ENCODE peak calls at places on chromosome 7, in five cellular contexts. O is SK-N-SH, Q is H1, E is tibial nerve, N is A549. J is an unnamed sample. For H3K9me3, the result is how much of the 10 kb centered on the place peaks cover.

GRCh38 chr7:84219310-84219709 is 24.7 kb upstream of the SEMA3A start:
- DNase-seq in E (no peak), O (no peak), N (peak), Q (no peak), J (no peak)

GRCh38 chr7:14734839-14735321 is 167.7 kb downstream of the DGKB start:
- DNase-seq in N (no peak), E (no peak), O (peak), Q (peak), J (no peak)

GRCh38 chr7:44396931-44397525 is 71.6 kb upstream of the CAMK2B start:
- DNase-seq in E (no peak), Q (no peak), O (no peak), N (no peak), J (no peak)

GRCh38 chr7:133916621-133917020 is 210.5 kb upstream of the LRGUK start:
- DNase-seq in E (no peak), O (no peak), Q (no peak), N (no peak), J (no peak)

GRCh38 chr7:30564243-30564892 is 30.3 kb upstream of the GARS1 start:
- DNase-seq in Q (peak), N (peak), E (peak), O (peak), J (peak)

GRCh38 chr7:51665045-51665785 is 348.6 kb upstream of the COBL start:
- DNase-seq in Q (no peak), E (no peak), N (no peak), O (no peak), J (no peak)

GRCh38 chr7:106813705-106814305 is 51.3 kb upstream of the PIK3CG start:
- DNase-seq in N (no peak), O (no peak), E (no peak), Q (no peak), J (no peak)

GRCh38 chr7:155230169-155230593 is 67.5 kb upstream of the INSIG1 start:
- DNase-seq in Q (no peak), N (peak), E (no peak), O (no peak), J (no peak)

GRCh38 chr7:54541941-54542618 is at the start of gene VSTM2A:
- DNase-seq in Q (peak), O (peak), E (no peak), N (no peak), J (no peak)

GRCh38 chr7:127392182-127392565 is 334 bp downstream of the ZNF800 start:
- DNase-seq in Q (no peak), O (peak), E (no peak), N (peak), J (peak)

GRCh38 chr7:16028103-16028502 is 341.6 kb upstream of the MEOX2 start:
- DNase-seq in N (no peak), O (no peak), E (peak), Q (no peak), J (no peak)

GRCh38 chr7:886626-887487 is 10.5 kb downstream of the GET4 start:
- DNase-seq in O (no peak), E (no peak), Q (no peak), N (no peak), J (peak)

GRCh38 chr7:89002942-89003618 is 207.5 kb upstream of the TEX47 start:
- DNase-seq in N (no peak), O (no peak), E (no peak), Q (no peak), J (no peak)

GRCh38 chr7:12770227-12770975 is 83.0 kb downstream of the ARL4A start:
- DNase-seq in E (no peak), Q (no peak), N (peak), O (no peak), J (no peak)

GRCh38 chr7:155576416-155576815 is 30.1 kb upstream of the CNPY1 start:
- DNase-seq in N (no peak), O (no peak), Q (no peak), E (no peak), J (no peak)

GRCh38 chr7:39750253-39750994 is 127.1 kb downstream of the RALA start:
- DNase-seq in O (no peak), Q (no peak), E (no peak), N (no peak), J (no peak)

GRCh38 chr7:92588561-92588960 is 1.6 kb downstream of the FAM133B start:
- DNase-seq in O (no peak), E (no peak), N (peak), Q (no peak), J (no peak)

GRCh38 chr7:13742126-13742525 is 247.3 kb downstream of the ETV1 start:
- DNase-seq in Q (no peak), N (no peak), O (no peak), E (no peak), J (no peak)

GRCh38 chr7:207418-208127 is 15.2 kb downstream of the FAM20C start:
- DNase-seq in N (no peak), Q (no peak), O (no peak), E (no peak), J (no peak)

GRCh38 chr7:887488-887820 is 11.1 kb downstream of the GET4 start:
- DNase-seq in N (no peak), O (no peak), Q (no peak), E (no peak), J (peak)

GRCh38 chr7:123966936-123967335 is 41.9 kb downstream of the SPAM1 start:
- DNase-seq in N (no peak), O (no peak), Q (no peak), E (no peak), J (no peak)

GRCh38 chr7:50657341-50657873 is 92.2 kb upstream of the DDC start:
- DNase-seq in O (no peak), N (no peak), Q (no peak), E (peak), J (no peak)

GRCh38 chr7:17530249-17530648 is 231.8 kb downstream of the AHR start:
- DNase-seq in E (no peak), O (no peak), N (no peak), Q (no peak), J (no peak)

GRCh38 chr7:148503900-148504487 is 86.6 kb upstream of the C7orf33 start:
- DNase-seq in O (peak), Q (no peak), N (peak), E (peak), J (no peak)

GRCh38 chr7:26046150-26046549 is 105.8 kb upstream of the NFE2L3 start:
- DNase-seq in E (no peak), Q (no peak), O (no peak), N (no peak), J (no peak)

GRCh38 chr7:108335264-108335918 is 120.8 kb downstream of the NRCAM start:
- DNase-seq in N (peak), Q (no peak), E (peak), O (peak), J (no peak)

GRCh38 chr7:158256091-158256816 is 331.4 kb downstream of the PTPRN2 start:
- DNase-seq in Q (no peak), N (no peak), O (no peak), E (no peak), J (peak)

GRCh38 chr7:149455175-149455950 is 5.5 kb downstream of the ZNF777 start:
- DNase-seq in O (no peak), E (no peak), Q (peak), N (no peak), J (peak)

GRCh38 chr7:96414931-96415292 is 93.0 kb upstream of the SLC25A13 start:
- DNase-seq in E (peak), N (peak), O (peak), Q (peak), J (no peak)

GRCh38 chr7:119713606-119714005 is 559.4 kb upstream of the KCND2 start:
- DNase-seq in Q (no peak), N (no peak), O (no peak), E (no peak), J (no peak)

GRCh38 chr7:130758429-130759056 is 24.5 kb upstream of the KLF14 start:
- DNase-seq in Q (no peak), N (peak), O (peak), E (no peak), J (no peak)

GRCh38 chr7:47535704-47536628 is 45.9 kb downstream of the TNS3 start:
- DNase-seq in O (peak), N (no peak), E (no peak), Q (no peak), J (no peak)

GRCh38 chr7:47535033-47535703 is 46.7 kb downstream of the TNS3 start:
- DNase-seq in O (peak), E (no peak), N (no peak), Q (no peak), J (no peak)

GRCh38 chr7:47531584-47532492 is 50.1 kb downstream of the TNS3 start:
- DNase-seq in Q (no peak), O (no peak), N (peak), E (no peak), J (no peak)

GRCh38 chr7:47536705-47537611 is 45.0 kb downstream of the TNS3 start:
- DNase-seq in E (peak), N (no peak), Q (no peak), O (peak), J (peak)

DNA sequence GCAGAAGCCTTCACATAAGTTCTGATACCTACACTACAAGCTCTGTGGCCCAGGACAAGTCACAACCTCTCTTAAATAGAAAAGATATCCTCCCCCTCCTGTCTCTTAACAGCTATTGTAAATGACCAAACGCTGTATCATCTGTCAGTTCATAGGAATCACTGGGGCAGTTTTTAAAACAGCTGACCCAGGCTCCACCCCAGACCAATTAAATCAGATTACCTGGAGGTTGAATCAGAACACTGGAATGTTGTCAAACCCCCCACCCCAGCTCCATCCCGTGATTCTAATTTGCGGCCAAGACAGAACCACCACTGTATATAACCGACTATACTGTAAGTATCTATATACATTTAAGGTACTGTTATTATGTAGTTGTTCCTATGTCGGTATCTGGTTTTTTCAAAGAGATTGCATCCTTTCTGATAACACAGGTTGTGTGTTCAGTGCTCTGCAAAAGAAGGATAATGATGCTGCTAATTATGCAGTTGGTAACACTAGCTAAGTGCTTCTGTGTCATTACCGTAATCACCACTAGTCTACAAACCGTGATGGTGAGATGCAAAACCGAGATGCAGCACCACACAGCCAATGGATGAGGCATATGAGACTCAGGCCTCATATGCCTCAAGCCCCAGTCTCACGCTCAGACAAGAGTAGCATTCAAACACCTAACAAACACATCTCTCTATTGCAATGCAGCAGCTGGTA is 47.4 kb downstream of the TNS3 start:
- DNase-seq in O (peak), N (peak), E (no peak), Q (no peak), J (no peak)
- TF ChIP-seq CTCF in O (no peak), N (no peak), E (no peak), Q (no peak), J (no peak)

GRCh38 chr7:19963695-19964094 is 190.3 kb upstream of the TMEM196 start:
- DNase-seq in Q (no peak), O (no peak), N (no peak), E (no peak), J (no peak)

GRCh38 chr7:19957664-19958063 is 184.2 kb upstream of the TMEM196 start:
- DNase-seq in E (no peak), N (peak), Q (no peak), O (no peak), J (no peak)

GRCh38 chr7:19964198-19964597 is 190.8 kb upstream of the TMEM196 start:
- DNase-seq in N (no peak), E (no peak), O (no peak), Q (no peak), J (no peak)

GRCh38 chr7:19958309-19958896 is 185.0 kb upstream of the TMEM196 start:
- DNase-seq in O (no peak), N (peak), E (no peak), Q (no peak), J (no peak)
- H3K9me3 ChIP-seq in O (under half), N (under half), E (under half), Q (under half), J (under half)

GRCh38 chr7:144641389-144642044 is 194.3 kb downstream of the TPK1 start:
- DNase-seq in Q (no peak), E (no peak), O (no peak), N (no peak), J (no peak)
- TF ChIP-seq EP300 in Q (no peak), E (no peak), O (no peak), N (no peak), J (no peak)

DNA sequence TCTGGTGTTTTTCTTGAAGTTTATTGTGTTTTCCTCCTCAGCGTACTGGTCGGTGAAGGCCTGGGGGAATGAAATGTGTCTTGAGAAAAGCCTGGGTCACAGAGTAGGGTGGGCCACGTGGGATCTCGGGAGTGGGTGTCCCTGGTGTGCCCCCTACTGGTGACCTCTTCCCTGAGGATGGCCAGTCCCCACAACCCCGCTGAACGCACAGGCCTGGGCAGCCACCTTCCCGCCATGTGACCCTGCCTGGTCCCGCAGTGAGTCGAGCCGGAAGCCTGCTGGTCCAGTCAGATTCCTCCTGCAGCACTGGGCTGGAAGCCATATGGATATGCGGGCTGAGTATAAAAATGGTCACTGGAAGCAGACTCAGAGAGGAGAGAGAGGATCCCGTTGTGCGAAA is 52.9 kb upstream of the GNA12 start:
- DNase-seq in Q (no peak), O (no peak), E (no peak), N (no peak), J (no peak)
- TF ChIP-seq CTCF in Q (peak), O (peak), E (no peak), N (no peak), J (no peak)

GRCh38 chr7:37430644-37431043 is 18.0 kb downstream of the ELMO1 start:
- DNase-seq in Q (no peak), N (no peak), O (no peak), E (no peak), J (no peak)
- H3K9me3 ChIP-seq in Q (under half), N (under half), O (under half), E (under half), J (under half)

GRCh38 chr7:141460781-141461715 is 90.2 kb upstream of the AGK start:
- DNase-seq in N (no peak), O (no peak), E (no peak), Q (no peak), J (no peak)
- TF ChIP-seq EP300 in N (no peak), O (no peak), E (no peak), Q (no peak), J (no peak)

J was measured in suprapubic skin.